ENCODE peak calls at places on chromosomes 5 and 9, in four cellular contexts. Q, M, N and S are unnamed samples.

GRCh38 chr5:169934990-169935389 is 45.3 kb downstream of the INSYN2B start:
- DNase-seq in Q (no peak), M (no peak), N (no peak), S (no peak)

GRCh38 chr9:72474676-72475075 is 46.7 kb upstream of the TMC1 start:
- DNase-seq in Q (no peak), M (no peak), N (no peak), S (no peak)

GRCh38 chr9:4020747-4021296 is 279.0 kb downstream of the GLIS3 start:
- DNase-seq in Q (no peak), M (no peak), N (no peak), S (no peak)

GRCh38 chr9:37523916-37524315 is 38.2 kb downstream of the POLR1E start:
- DNase-seq in Q (no peak), M (no peak), N (no peak), S (no peak)

GRCh38 chr5:2757563-2758311 is 6.3 kb upstream of the IRX2 start:
- DNase-seq in Q (no peak), M (no peak), N (peak), S (peak)

GRCh38 chr5:179265529-179266290 is 79.6 kb downstream of the ADAMTS2 start:
- DNase-seq in Q (peak), M (peak), N (peak), S (peak)

GRCh38 chr5:36659406-36659805 is 53.0 kb downstream of the SLC1A3 start:
- DNase-seq in Q (no peak), M (no peak), N (no peak), S (no peak)

GRCh38 chr9:68678430-68678829 is 26.6 kb upstream of the PIP5K1B start:
- DNase-seq in Q (peak), M (peak), N (no peak), S (no peak)

GRCh38 chr9:93088656-93089015 is 7.4 kb upstream of the CARD19 start:
- DNase-seq in Q (no peak), M (no peak), N (no peak), S (no peak)

GRCh38 chr5:151258771-151259170 is 5.8 kb downstream of the GM2A start:
- DNase-seq in Q (no peak), M (no peak), N (no peak), S (no peak)

GRCh38 chr5:160306711-160307110 is 5.7 kb downstream of the CCNJL start:
- DNase-seq in Q (no peak), M (peak), N (no peak), S (no peak)

GRCh38 chr5:120640793-120641192 is 176.7 kb downstream of the PRR16 start:
- DNase-seq in Q (no peak), M (no peak), N (no peak), S (no peak)

GRCh38 chr9:4741365-4742031 is 496 bp upstream of the AK3 start:
- DNase-seq in Q (no peak), M (peak), N (no peak), S (peak)

DNA sequence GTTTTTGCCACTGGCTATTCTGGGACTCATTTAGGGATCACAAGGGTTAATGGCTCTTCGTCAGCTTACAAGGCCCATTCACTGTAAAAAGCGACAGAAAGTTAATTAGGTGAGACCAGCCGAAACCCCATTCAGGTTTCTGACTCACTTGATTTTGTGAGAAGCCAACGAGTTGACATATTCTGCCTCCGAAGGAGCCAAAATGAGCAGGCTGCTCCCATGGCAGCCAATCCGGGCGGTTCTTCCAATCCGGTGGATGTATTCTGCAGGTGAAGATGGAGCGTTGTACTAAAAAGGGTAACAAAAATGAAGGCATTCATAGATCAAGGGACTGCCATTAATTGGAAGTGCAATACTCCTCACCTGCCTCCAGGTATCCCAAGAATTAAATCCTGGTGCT is 39.7 kb downstream of the DDX31 start:
- DNase-seq in Q (no peak), M (no peak), N (no peak), S (no peak)
- TF ChIP-seq CTCF in Q (no peak), M (no peak), N (no peak), S (no peak)

GRCh38 chr5:166980666-166981065 is 1310.8 kb upstream of the WWC1 start:
- DNase-seq in Q (no peak), M (no peak), N (no peak), S (no peak)
- H3K4me3 ChIP-seq in Q (peak), M (peak), N (no peak), S (no peak)

GRCh38 chr9:254516-254915 is 39.9 kb downstream of the DOCK8 start:
- DNase-seq in Q (no peak), M (no peak), N (no peak), S (no peak)
- TF ChIP-seq CTCF in Q (no peak), M (no peak), N (no peak), S (no peak)

GRCh38 chr9:79221084-79221483 is 350.7 kb upstream of the TLE4 start:
- DNase-seq in Q (no peak), M (no peak), N (peak), S (no peak)
- H3K4me3 ChIP-seq in Q (no peak), M (no peak), N (no peak), S (no peak)

DNA sequence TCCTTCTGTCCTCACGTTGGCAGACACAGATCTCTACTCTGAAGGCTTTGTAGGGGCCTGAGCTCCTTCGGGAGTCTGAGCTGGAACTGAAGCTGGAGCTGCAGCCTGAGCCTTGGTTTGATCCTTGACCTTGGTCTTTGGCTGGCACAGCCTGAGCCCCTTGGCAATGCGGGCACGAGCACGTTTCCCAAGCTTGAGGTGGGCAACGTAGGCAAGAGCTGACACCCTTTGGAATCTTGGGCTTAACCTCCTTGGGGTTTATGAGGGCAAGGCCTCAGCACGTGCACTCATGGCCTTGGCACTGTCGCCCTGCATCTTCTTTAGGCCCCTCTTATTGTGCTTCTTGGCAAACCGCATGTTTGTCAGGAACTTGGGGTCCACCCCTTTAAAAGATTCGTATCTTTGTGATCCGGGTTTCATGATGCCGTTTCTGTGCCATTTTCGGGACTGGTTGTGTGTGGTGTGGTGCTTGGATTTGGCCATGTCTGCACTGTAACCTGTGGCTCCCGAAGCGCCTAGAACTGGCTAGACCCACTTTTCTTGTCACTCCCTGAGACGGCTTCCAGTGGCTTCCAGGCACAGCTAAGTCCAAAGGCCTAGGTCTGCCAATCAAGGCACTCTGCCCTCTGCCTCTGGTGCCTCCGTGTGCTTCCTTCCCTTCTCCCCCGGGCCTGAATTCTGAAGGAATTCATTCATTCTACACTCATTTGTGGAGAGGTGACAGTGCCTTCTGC is 1.4 kb downstream of the SUSD1 start:
- DNase-seq in Q (no peak), M (peak), N (no peak), S (peak)
- TF ChIP-seq CTCF in Q (no peak), M (no peak), N (no peak), S (no peak)

GRCh38 chr9:70043689-70044449 is at the start of gene MAMDC2:
- DNase-seq in Q (peak), M (peak), N (no peak), S (no peak)
- H3K4me3 ChIP-seq in Q (peak), M (peak), N (peak), S (no peak)